ENCODE peak calls at places on chromosomes 1 and 21, in five cellular contexts. One of them, this sample, is unnamed.

GRCh38 chr1:36133484-36133883 is 8.5 kb upstream of the COL8A2 start:
- DNase-seq in activated naive CD8-positive, alpha-beta T cell treated with anti-CD3 and anti-CD28 coated beads, Interleukin-2, amount 50 U/mL, for 16 hours: no peak
- DNase-seq in activated T-cell treated with anti-CD3 and anti-CD28 coated beads, Interleukin-2, amount 50 U/mL, for 72 hours: no peak
- DNase-seq in iPS-NIHi11: peak
- DNase-seq in LoVo: peak
- DNase-seq in this sample: peak

GRCh38 chr1:98783821-98784220 is 122.3 kb downstream of the SNX7 start:
- DNase-seq in iPS-NIHi11: no peak
- DNase-seq in activated naive CD8-positive, alpha-beta T cell treated with anti-CD3 and anti-CD28 coated beads, Interleukin-2, amount 50 U/mL, for 16 hours: no peak
- DNase-seq in activated T-cell treated with anti-CD3 and anti-CD28 coated beads, Interleukin-2, amount 50 U/mL, for 72 hours: no peak
- DNase-seq in LoVo: no peak
- DNase-seq in this sample: no peak

GRCh38 chr21:36150192-36150711 is 6.4 kb upstream of the DOP1B start:
- DNase-seq in iPS-NIHi11: no peak
- DNase-seq in activated T-cell treated with anti-CD3 and anti-CD28 coated beads, Interleukin-2, amount 50 U/mL, for 72 hours: no peak
- DNase-seq in activated naive CD8-positive, alpha-beta T cell treated with anti-CD3 and anti-CD28 coated beads, Interleukin-2, amount 50 U/mL, for 16 hours: no peak
- DNase-seq in LoVo: no peak
- DNase-seq in this sample: peak

GRCh38 chr21:29335720-29336119 is 37.0 kb downstream of the BACH1 start:
- DNase-seq in LoVo: no peak
- DNase-seq in activated naive CD8-positive, alpha-beta T cell treated with anti-CD3 and anti-CD28 coated beads, Interleukin-2, amount 50 U/mL, for 16 hours: no peak
- DNase-seq in iPS-NIHi11: no peak
- DNase-seq in activated T-cell treated with anti-CD3 and anti-CD28 coated beads, Interleukin-2, amount 50 U/mL, for 72 hours: no peak
- DNase-seq in this sample: peak

GRCh38 chr1:91791691-91792392 is 94.1 kb downstream of the TGFBR3 start:
- DNase-seq in activated T-cell treated with anti-CD3 and anti-CD28 coated beads, Interleukin-2, amount 50 U/mL, for 72 hours: no peak
- DNase-seq in LoVo: no peak
- DNase-seq in activated naive CD8-positive, alpha-beta T cell treated with anti-CD3 and anti-CD28 coated beads, Interleukin-2, amount 50 U/mL, for 16 hours: no peak
- DNase-seq in iPS-NIHi11: no peak
- DNase-seq in this sample: peak

GRCh38 chr1:154847891-154848290 is 22.2 kb downstream of the KCNN3 start:
- DNase-seq in iPS-NIHi11: no peak
- DNase-seq in LoVo: no peak
- DNase-seq in activated T-cell treated with anti-CD3 and anti-CD28 coated beads, Interleukin-2, amount 50 U/mL, for 72 hours: no peak
- DNase-seq in activated naive CD8-positive, alpha-beta T cell treated with anti-CD3 and anti-CD28 coated beads, Interleukin-2, amount 50 U/mL, for 16 hours: no peak
- DNase-seq in this sample: peak

GRCh38 chr1:52348704-52349301 is 17.2 kb downstream of the CC2D1B start:
- DNase-seq in activated T-cell treated with anti-CD3 and anti-CD28 coated beads, Interleukin-2, amount 50 U/mL, for 72 hours: no peak
- DNase-seq in LoVo: no peak
- DNase-seq in activated naive CD8-positive, alpha-beta T cell treated with anti-CD3 and anti-CD28 coated beads, Interleukin-2, amount 50 U/mL, for 16 hours: no peak
- DNase-seq in iPS-NIHi11: peak
- DNase-seq in this sample: peak

GRCh38 chr1:109928591-109929111 is 18.0 kb downstream of the CSF1 start:
- DNase-seq in activated T-cell treated with anti-CD3 and anti-CD28 coated beads, Interleukin-2, amount 50 U/mL, for 72 hours: no peak
- DNase-seq in activated naive CD8-positive, alpha-beta T cell treated with anti-CD3 and anti-CD28 coated beads, Interleukin-2, amount 50 U/mL, for 16 hours: no peak
- DNase-seq in iPS-NIHi11: no peak
- DNase-seq in LoVo: no peak
- DNase-seq in this sample: peak

GRCh38 chr1:226708342-226708780 is 30.7 kb downstream of the ITPKB start:
- DNase-seq in activated naive CD8-positive, alpha-beta T cell treated with anti-CD3 and anti-CD28 coated beads, Interleukin-2, amount 50 U/mL, for 16 hours: no peak
- DNase-seq in activated T-cell treated with anti-CD3 and anti-CD28 coated beads, Interleukin-2, amount 50 U/mL, for 72 hours: no peak
- DNase-seq in iPS-NIHi11: no peak
- DNase-seq in LoVo: no peak
- DNase-seq in this sample: peak

GRCh38 chr1:157700711-157701110 is at the start of gene FCRL3:
- DNase-seq in activated T-cell treated with anti-CD3 and anti-CD28 coated beads, Interleukin-2, amount 50 U/mL, for 72 hours: no peak
- DNase-seq in iPS-NIHi11: no peak
- DNase-seq in LoVo: no peak
- DNase-seq in activated naive CD8-positive, alpha-beta T cell treated with anti-CD3 and anti-CD28 coated beads, Interleukin-2, amount 50 U/mL, for 16 hours: no peak
- DNase-seq in this sample: no peak

GRCh38 chr1:181604482-181604881 is 121.2 kb downstream of the CACNA1E start:
- DNase-seq in LoVo: no peak
- DNase-seq in activated naive CD8-positive, alpha-beta T cell treated with anti-CD3 and anti-CD28 coated beads, Interleukin-2, amount 50 U/mL, for 16 hours: no peak
- DNase-seq in iPS-NIHi11: no peak
- DNase-seq in activated T-cell treated with anti-CD3 and anti-CD28 coated beads, Interleukin-2, amount 50 U/mL, for 72 hours: no peak
- DNase-seq in this sample: no peak

GRCh38 chr21:32611471-32611997 is 643 bp downstream of the CFAP298 start:
- DNase-seq in activated T-cell treated with anti-CD3 and anti-CD28 coated beads, Interleukin-2, amount 50 U/mL, for 72 hours: peak
- DNase-seq in LoVo: peak
- DNase-seq in activated naive CD8-positive, alpha-beta T cell treated with anti-CD3 and anti-CD28 coated beads, Interleukin-2, amount 50 U/mL, for 16 hours: no peak
- DNase-seq in iPS-NIHi11: peak
- DNase-seq in this sample: peak

GRCh38 chr1:26913389-26913753 is 404 bp downstream of the NR0B2 start:
- DNase-seq in iPS-NIHi11: no peak
- DNase-seq in activated naive CD8-positive, alpha-beta T cell treated with anti-CD3 and anti-CD28 coated beads, Interleukin-2, amount 50 U/mL, for 16 hours: no peak
- DNase-seq in LoVo: no peak
- DNase-seq in activated T-cell treated with anti-CD3 and anti-CD28 coated beads, Interleukin-2, amount 50 U/mL, for 72 hours: no peak
- DNase-seq in this sample: no peak

GRCh38 chr1:21290546-21290944 is 282 bp upstream of the ECE1 start:
- DNase-seq in activated naive CD8-positive, alpha-beta T cell treated with anti-CD3 and anti-CD28 coated beads, Interleukin-2, amount 50 U/mL, for 16 hours: no peak
- DNase-seq in LoVo: peak
- DNase-seq in iPS-NIHi11: no peak
- DNase-seq in activated T-cell treated with anti-CD3 and anti-CD28 coated beads, Interleukin-2, amount 50 U/mL, for 72 hours: peak
- DNase-seq in this sample: no peak

GRCh38 chr1:94383966-94384408 is 34.2 kb upstream of the ABCD3 start:
- DNase-seq in iPS-NIHi11: no peak
- DNase-seq in activated T-cell treated with anti-CD3 and anti-CD28 coated beads, Interleukin-2, amount 50 U/mL, for 72 hours: peak
- DNase-seq in LoVo: peak
- DNase-seq in activated naive CD8-positive, alpha-beta T cell treated with anti-CD3 and anti-CD28 coated beads, Interleukin-2, amount 50 U/mL, for 16 hours: no peak
- DNase-seq in this sample: no peak

GRCh38 chr1:179921981-179922380 is 32.6 kb upstream of the CEP350 start:
- DNase-seq in LoVo: no peak
- DNase-seq in activated T-cell treated with anti-CD3 and anti-CD28 coated beads, Interleukin-2, amount 50 U/mL, for 72 hours: no peak
- DNase-seq in activated naive CD8-positive, alpha-beta T cell treated with anti-CD3 and anti-CD28 coated beads, Interleukin-2, amount 50 U/mL, for 16 hours: no peak
- DNase-seq in iPS-NIHi11: no peak
- DNase-seq in this sample: peak

GRCh38 chr21:41411449-41412089 is 14.5 kb upstream of the MX1 start:
- DNase-seq in activated T-cell treated with anti-CD3 and anti-CD28 coated beads, Interleukin-2, amount 50 U/mL, for 72 hours: peak
- DNase-seq in LoVo: peak
- DNase-seq in iPS-NIHi11: no peak
- DNase-seq in activated naive CD8-positive, alpha-beta T cell treated with anti-CD3 and anti-CD28 coated beads, Interleukin-2, amount 50 U/mL, for 16 hours: no peak
- DNase-seq in this sample: no peak

GRCh38 chr1:225774276-225775147 is 3.1 kb upstream of the SRP9 start:
- DNase-seq in activated naive CD8-positive, alpha-beta T cell treated with anti-CD3 and anti-CD28 coated beads, Interleukin-2, amount 50 U/mL, for 16 hours: no peak
- DNase-seq in iPS-NIHi11: no peak
- DNase-seq in activated T-cell treated with anti-CD3 and anti-CD28 coated beads, Interleukin-2, amount 50 U/mL, for 72 hours: no peak
- DNase-seq in LoVo: no peak
- DNase-seq in this sample: peak

GRCh38 chr1:226697151-226697575 is 41.9 kb downstream of the ITPKB start:
- DNase-seq in iPS-NIHi11: no peak
- DNase-seq in LoVo: no peak
- DNase-seq in activated naive CD8-positive, alpha-beta T cell treated with anti-CD3 and anti-CD28 coated beads, Interleukin-2, amount 50 U/mL, for 16 hours: no peak
- DNase-seq in activated T-cell treated with anti-CD3 and anti-CD28 coated beads, Interleukin-2, amount 50 U/mL, for 72 hours: no peak
- DNase-seq in this sample: no peak

GRCh38 chr1:100785399-100786082 is 66.0 kb downstream of the VCAM1 start:
- DNase-seq in LoVo: peak
- DNase-seq in iPS-NIHi11: no peak
- DNase-seq in activated naive CD8-positive, alpha-beta T cell treated with anti-CD3 and anti-CD28 coated beads, Interleukin-2, amount 50 U/mL, for 16 hours: no peak
- DNase-seq in activated T-cell treated with anti-CD3 and anti-CD28 coated beads, Interleukin-2, amount 50 U/mL, for 72 hours: no peak
- DNase-seq in this sample: peak

GRCh38 chr21:36681117-36681631 is 17.7 kb upstream of the SIM2 start:
- DNase-seq in activated naive CD8-positive, alpha-beta T cell treated with anti-CD3 and anti-CD28 coated beads, Interleukin-2, amount 50 U/mL, for 16 hours: no peak
- DNase-seq in activated T-cell treated with anti-CD3 and anti-CD28 coated beads, Interleukin-2, amount 50 U/mL, for 72 hours: no peak
- DNase-seq in LoVo: no peak
- DNase-seq in iPS-NIHi11: no peak
- DNase-seq in this sample: no peak

This sample was measured in AG08395.